ENCODE peak calls at places on chromosome 9, in six cellular contexts. One of them, this sample, is unnamed.

GRCh38 chr9:129776938-129777768 is 24.3 kb upstream of the PTGES start:
- DNase-seq in activated CD4-positive, alpha-beta T cell treated with anti-CD3 and anti-CD28 coated beads, Interleukin-2, amount 50 U/mL, for 1 hour: peak; percentile 26
- DNase-seq in adipocyte: peak; percentile 100
- DNase-seq in HT1080: peak; percentile 99
- DNase-seq in ovary: peak; percentile 93
- DNase-seq in endothelial cell: no peak
- DNase-seq in this sample: peak; percentile 97

GRCh38 chr9:84744195-84744594 is 74.7 kb downstream of the NTRK2 start:
- DNase-seq in activated CD4-positive, alpha-beta T cell treated with anti-CD3 and anti-CD28 coated beads, Interleukin-2, amount 50 U/mL, for 1 hour: no peak
- DNase-seq in ovary: no peak
- DNase-seq in adipocyte: no peak
- DNase-seq in endothelial cell: no peak
- DNase-seq in HT1080: no peak
- DNase-seq in this sample: no peak

GRCh38 chr9:91865041-91865440 is 85.0 kb downstream of the ROR2 start:
- DNase-seq in activated CD4-positive, alpha-beta T cell treated with anti-CD3 and anti-CD28 coated beads, Interleukin-2, amount 50 U/mL, for 1 hour: no peak
- DNase-seq in HT1080: no peak
- DNase-seq in adipocyte: no peak
- DNase-seq in ovary: no peak
- DNase-seq in endothelial cell: no peak
- DNase-seq in this sample: no peak

GRCh38 chr9:112061152-112061740 is 113.9 kb downstream of the SUSD1 start:
- DNase-seq in endothelial cell: no peak
- DNase-seq in HT1080: peak; percentile 99
- DNase-seq in adipocyte: peak; percentile 93
- DNase-seq in ovary: no peak
- DNase-seq in activated CD4-positive, alpha-beta T cell treated with anti-CD3 and anti-CD28 coated beads, Interleukin-2, amount 50 U/mL, for 1 hour: no peak
- DNase-seq in this sample: peak; percentile 98

GRCh38 chr9:107744873-107745272 is 255.3 kb upstream of the KLF4 start:
- DNase-seq in ovary: no peak
- DNase-seq in endothelial cell: no peak
- DNase-seq in adipocyte: no peak
- DNase-seq in activated CD4-positive, alpha-beta T cell treated with anti-CD3 and anti-CD28 coated beads, Interleukin-2, amount 50 U/mL, for 1 hour: no peak
- DNase-seq in HT1080: no peak
- DNase-seq in this sample: no peak

GRCh38 chr9:6230037-6230778 is 14.6 kb downstream of the IL33 start:
- DNase-seq in endothelial cell: no peak
- DNase-seq in activated CD4-positive, alpha-beta T cell treated with anti-CD3 and anti-CD28 coated beads, Interleukin-2, amount 50 U/mL, for 1 hour: no peak
- DNase-seq in HT1080: peak; percentile 86
- DNase-seq in ovary: no peak
- DNase-seq in adipocyte: no peak
- DNase-seq in this sample: peak; percentile 16

GRCh38 chr9:91642771-91643170 is 219.1 kb upstream of the NFIL3 start:
- DNase-seq in endothelial cell: no peak
- DNase-seq in activated CD4-positive, alpha-beta T cell treated with anti-CD3 and anti-CD28 coated beads, Interleukin-2, amount 50 U/mL, for 1 hour: no peak
- DNase-seq in adipocyte: no peak
- DNase-seq in HT1080: no peak
- DNase-seq in ovary: no peak
- DNase-seq in this sample: no peak

GRCh38 chr9:2727966-2728613 is 10.8 kb downstream of the KCNV2 start:
- DNase-seq in HT1080: peak; percentile 57
- DNase-seq in ovary: peak; percentile 41
- DNase-seq in activated CD4-positive, alpha-beta T cell treated with anti-CD3 and anti-CD28 coated beads, Interleukin-2, amount 50 U/mL, for 1 hour: no peak
- DNase-seq in adipocyte: peak; percentile 80
- DNase-seq in endothelial cell: peak; percentile 7
- DNase-seq in this sample: no peak

GRCh38 chr9:444528-444927 is 229.9 kb downstream of the DOCK8 start:
- DNase-seq in adipocyte: no peak
- DNase-seq in endothelial cell: no peak
- DNase-seq in ovary: no peak
- DNase-seq in activated CD4-positive, alpha-beta T cell treated with anti-CD3 and anti-CD28 coated beads, Interleukin-2, amount 50 U/mL, for 1 hour: no peak
- DNase-seq in HT1080: no peak
- DNase-seq in this sample: no peak

GRCh38 chr9:121398374-121398773 is 28.3 kb upstream of the STOM start:
- DNase-seq in endothelial cell: no peak
- DNase-seq in adipocyte: peak; percentile 89
- DNase-seq in ovary: no peak
- DNase-seq in HT1080: peak; percentile 97
- DNase-seq in activated CD4-positive, alpha-beta T cell treated with anti-CD3 and anti-CD28 coated beads, Interleukin-2, amount 50 U/mL, for 1 hour: no peak
- DNase-seq in this sample: no peak

GRCh38 chr9:138076650-138077009 is 199.0 kb downstream of the CACNA1B start:
- DNase-seq in activated CD4-positive, alpha-beta T cell treated with anti-CD3 and anti-CD28 coated beads, Interleukin-2, amount 50 U/mL, for 1 hour: no peak
- DNase-seq in HT1080: no peak
- DNase-seq in ovary: no peak
- DNase-seq in adipocyte: no peak
- DNase-seq in endothelial cell: no peak
- DNase-seq in this sample: no peak

GRCh38 chr9:90478821-90479220 is 163.8 kb downstream of the DIRAS2 start:
- DNase-seq in activated CD4-positive, alpha-beta T cell treated with anti-CD3 and anti-CD28 coated beads, Interleukin-2, amount 50 U/mL, for 1 hour: no peak
- DNase-seq in endothelial cell: no peak
- DNase-seq in ovary: no peak
- DNase-seq in HT1080: no peak
- DNase-seq in adipocyte: no peak
- DNase-seq in this sample: no peak

GRCh38 chr9:136179761-136180160 is 25.2 kb downstream of the LHX3 start:
- DNase-seq in activated CD4-positive, alpha-beta T cell treated with anti-CD3 and anti-CD28 coated beads, Interleukin-2, amount 50 U/mL, for 1 hour: no peak
- DNase-seq in endothelial cell: no peak
- DNase-seq in adipocyte: no peak
- DNase-seq in ovary: no peak
- DNase-seq in HT1080: no peak
- DNase-seq in this sample: no peak

GRCh38 chr9:131117111-131117761 is 8.2 kb upstream of the NUP214 start:
- DNase-seq in activated CD4-positive, alpha-beta T cell treated with anti-CD3 and anti-CD28 coated beads, Interleukin-2, amount 50 U/mL, for 1 hour: no peak
- DNase-seq in ovary: no peak
- DNase-seq in HT1080: no peak
- DNase-seq in endothelial cell: no peak
- DNase-seq in adipocyte: no peak
- DNase-seq in this sample: no peak